ENCODE peak calls at places on chromosomes 7 and 10, in ten cellular contexts. One of them, this sample, is unnamed.

GRCh38 chr7:112520787-112521186 is 40.0 kb downstream of the LSMEM1 start:
- DNase-seq in osteoblast: no peak
- DNase-seq in foreskin fibroblast: no peak
- DNase-seq in colonic mucosa: no peak
- DNase-seq in OCI-LY7: no peak
- DNase-seq in Caco-2: no peak
- DNase-seq in cardiac muscle cell: no peak
- DNase-seq in cardiac fibroblast: no peak
- DNase-seq in Peyer's patch: no peak
- DNase-seq in IMR-90: no peak
- DNase-seq in this sample: no peak

GRCh38 chr7:16636533-16637173 is 8.9 kb downstream of the ANKMY2 start:
- DNase-seq in Caco-2: no peak
- DNase-seq in foreskin fibroblast: no peak
- DNase-seq in cardiac muscle cell: no peak
- DNase-seq in Peyer's patch: no peak
- DNase-seq in cardiac fibroblast: no peak
- DNase-seq in osteoblast: no peak
- DNase-seq in OCI-LY7: no peak
- DNase-seq in colonic mucosa: no peak
- DNase-seq in IMR-90: peak
- DNase-seq in this sample: peak

GRCh38 chr10:101323495-101323894 is 30.5 kb upstream of the BTRC start:
- DNase-seq in colonic mucosa: no peak
- DNase-seq in cardiac muscle cell: peak
- DNase-seq in Peyer's patch: no peak
- DNase-seq in IMR-90: no peak
- DNase-seq in osteoblast: no peak
- DNase-seq in foreskin fibroblast: no peak
- DNase-seq in OCI-LY7: no peak
- DNase-seq in cardiac fibroblast: no peak
- DNase-seq in Caco-2: no peak
- DNase-seq in this sample: no peak

GRCh38 chr10:79176949-79177602 is 108.3 kb downstream of the ZMIZ1 start:
- DNase-seq in Peyer's patch: no peak
- DNase-seq in Caco-2: no peak
- DNase-seq in IMR-90: peak
- DNase-seq in colonic mucosa: no peak
- DNase-seq in osteoblast: peak
- DNase-seq in foreskin fibroblast: no peak
- DNase-seq in cardiac fibroblast: no peak
- DNase-seq in OCI-LY7: peak
- DNase-seq in cardiac muscle cell: no peak
- DNase-seq in this sample: no peak

GRCh38 chr10:25059990-25060389 is 43.6 kb downstream of the THNSL1 start:
- DNase-seq in Peyer's patch: no peak
- DNase-seq in OCI-LY7: no peak
- DNase-seq in IMR-90: peak
- DNase-seq in cardiac fibroblast: peak
- DNase-seq in cardiac muscle cell: no peak
- DNase-seq in osteoblast: peak
- DNase-seq in colonic mucosa: peak
- DNase-seq in foreskin fibroblast: peak
- DNase-seq in Caco-2: peak
- DNase-seq in this sample: peak

GRCh38 chr7:19464241-19464640 is 244.6 kb downstream of the POLR1F start:
- DNase-seq in OCI-LY7: no peak
- DNase-seq in colonic mucosa: no peak
- DNase-seq in Caco-2: no peak
- DNase-seq in cardiac fibroblast: peak
- DNase-seq in IMR-90: peak
- DNase-seq in foreskin fibroblast: peak
- DNase-seq in osteoblast: no peak
- DNase-seq in Peyer's patch: no peak
- DNase-seq in cardiac muscle cell: no peak
- DNase-seq in this sample: no peak

GRCh38 chr10:114767101-114767588 is 54.4 kb upstream of the FHIP2A start:
- DNase-seq in Peyer's patch: no peak
- DNase-seq in cardiac fibroblast: peak
- DNase-seq in osteoblast: peak
- DNase-seq in OCI-LY7: no peak
- DNase-seq in cardiac muscle cell: no peak
- DNase-seq in IMR-90: peak
- DNase-seq in Caco-2: no peak
- DNase-seq in foreskin fibroblast: peak
- DNase-seq in colonic mucosa: no peak
- DNase-seq in this sample: no peak

GRCh38 chr10:3828404-3829192 is 43.6 kb upstream of the KLF6 start:
- DNase-seq in Peyer's patch: no peak
- DNase-seq in OCI-LY7: peak
- DNase-seq in osteoblast: peak
- DNase-seq in colonic mucosa: no peak
- DNase-seq in Caco-2: no peak
- DNase-seq in cardiac fibroblast: peak
- DNase-seq in IMR-90: peak
- DNase-seq in foreskin fibroblast: peak
- DNase-seq in cardiac muscle cell: no peak
- DNase-seq in this sample: no peak

GRCh38 chr7:156892086-156892800 is 740 bp downstream of the LMBR1 start:
- DNase-seq in cardiac muscle cell: peak
- DNase-seq in foreskin fibroblast: no peak
- DNase-seq in Caco-2: peak
- DNase-seq in OCI-LY7: peak
- DNase-seq in cardiac fibroblast: no peak
- DNase-seq in Peyer's patch: peak
- DNase-seq in IMR-90: no peak
- DNase-seq in osteoblast: peak
- DNase-seq in colonic mucosa: peak
- DNase-seq in this sample: no peak

GRCh38 chr7:27377988-27378387 is 135.4 kb downstream of the EVX1 start:
- DNase-seq in osteoblast: no peak
- DNase-seq in OCI-LY7: no peak
- DNase-seq in colonic mucosa: no peak
- DNase-seq in cardiac muscle cell: no peak
- DNase-seq in Caco-2: no peak
- DNase-seq in IMR-90: no peak
- DNase-seq in Peyer's patch: no peak
- DNase-seq in foreskin fibroblast: no peak
- DNase-seq in cardiac fibroblast: no peak
- DNase-seq in this sample: no peak

GRCh38 chr7:2560175-2560695 is 1.5 kb downstream of the IQCE start:
- DNase-seq in Caco-2: no peak
- DNase-seq in osteoblast: peak
- DNase-seq in cardiac fibroblast: peak
- DNase-seq in OCI-LY7: no peak
- DNase-seq in foreskin fibroblast: no peak
- DNase-seq in Peyer's patch: no peak
- DNase-seq in IMR-90: no peak
- DNase-seq in cardiac muscle cell: no peak
- DNase-seq in colonic mucosa: no peak
- DNase-seq in this sample: no peak

GRCh38 chr7:120991570-120991969 is 3.1 kb downstream of the CPED1 start:
- DNase-seq in Peyer's patch: no peak
- DNase-seq in cardiac muscle cell: no peak
- DNase-seq in cardiac fibroblast: peak
- DNase-seq in foreskin fibroblast: peak
- DNase-seq in Caco-2: no peak
- DNase-seq in OCI-LY7: no peak
- DNase-seq in colonic mucosa: no peak
- DNase-seq in IMR-90: peak
- DNase-seq in osteoblast: peak
- DNase-seq in this sample: no peak

GRCh38 chr7:101146-101545 is 91.2 kb upstream of the FAM20C start:
- DNase-seq in colonic mucosa: no peak
- DNase-seq in IMR-90: no peak
- DNase-seq in osteoblast: no peak
- DNase-seq in foreskin fibroblast: no peak
- DNase-seq in cardiac fibroblast: no peak
- DNase-seq in OCI-LY7: no peak
- DNase-seq in cardiac muscle cell: no peak
- DNase-seq in Caco-2: no peak
- DNase-seq in Peyer's patch: no peak
- DNase-seq in this sample: no peak

GRCh38 chr7:102728-103127 is 89.6 kb upstream of the FAM20C start:
- DNase-seq in OCI-LY7: no peak
- DNase-seq in Caco-2: no peak
- DNase-seq in IMR-90: no peak
- DNase-seq in Peyer's patch: no peak
- DNase-seq in osteoblast: no peak
- DNase-seq in colonic mucosa: no peak
- DNase-seq in cardiac muscle cell: no peak
- DNase-seq in foreskin fibroblast: peak
- DNase-seq in cardiac fibroblast: no peak
- DNase-seq in this sample: no peak

GRCh38 chr7:105002-105401 is 87.4 kb upstream of the FAM20C start:
- DNase-seq in osteoblast: no peak
- DNase-seq in cardiac fibroblast: no peak
- DNase-seq in cardiac muscle cell: no peak
- DNase-seq in Peyer's patch: no peak
- DNase-seq in OCI-LY7: no peak
- DNase-seq in Caco-2: no peak
- DNase-seq in foreskin fibroblast: no peak
- DNase-seq in colonic mucosa: no peak
- DNase-seq in IMR-90: no peak
- DNase-seq in this sample: no peak

GRCh38 chr7:101696-102376 is 90.5 kb upstream of the FAM20C start:
- DNase-seq in Peyer's patch: no peak
- DNase-seq in foreskin fibroblast: peak
- DNase-seq in cardiac muscle cell: no peak
- DNase-seq in cardiac fibroblast: peak
- DNase-seq in Caco-2: no peak
- DNase-seq in OCI-LY7: no peak
- DNase-seq in IMR-90: peak
- DNase-seq in colonic mucosa: no peak
- DNase-seq in osteoblast: peak
- DNase-seq in this sample: no peak

DNA sequence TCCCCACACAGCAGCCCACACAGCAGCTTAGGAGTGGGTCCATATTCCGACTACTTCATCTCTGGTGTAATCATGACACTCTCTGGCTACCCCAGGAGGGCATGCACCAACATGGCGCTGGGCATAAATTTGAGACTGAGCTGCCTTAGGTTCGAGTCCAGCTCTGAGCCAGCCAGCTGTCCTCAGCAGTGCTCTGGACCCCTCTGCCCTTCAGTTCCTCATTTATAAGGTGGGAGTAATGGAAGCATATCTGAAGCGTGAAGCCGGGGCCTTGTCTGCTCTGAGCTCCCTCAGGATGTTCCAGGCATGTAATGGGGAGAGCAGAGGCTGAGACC is 90.0 kb upstream of the FAM20C start:
- DNase-seq in colonic mucosa: no peak
- DNase-seq in cardiac muscle cell: no peak
- DNase-seq in foreskin fibroblast: no peak
- DNase-seq in Caco-2: no peak
- DNase-seq in osteoblast: no peak
- DNase-seq in OCI-LY7: no peak
- DNase-seq in cardiac fibroblast: no peak
- DNase-seq in IMR-90: no peak
- DNase-seq in Peyer's patch: no peak
- DNase-seq in this sample: no peak
- H3K4me3 ChIP-seq in colonic mucosa: no peak
- H3K4me3 ChIP-seq in cardiac muscle cell: no peak
- H3K4me3 ChIP-seq in foreskin fibroblast: no peak
- H3K4me3 ChIP-seq in Caco-2: no peak
- H3K4me3 ChIP-seq in osteoblast: no peak
- H3K4me3 ChIP-seq in OCI-LY7: no peak
- H3K4me3 ChIP-seq in cardiac fibroblast: no peak
- H3K4me3 ChIP-seq in IMR-90: no peak
- H3K4me3 ChIP-seq in Peyer's patch: no peak
- H3K4me3 ChIP-seq in this sample: no peak

GRCh38 chr7:104156842-104157277 is 51.0 kb downstream of the ORC5 start:
- DNase-seq in foreskin fibroblast: no peak
- DNase-seq in Peyer's patch: no peak
- DNase-seq in colonic mucosa: no peak
- DNase-seq in cardiac muscle cell: peak
- DNase-seq in cardiac fibroblast: peak
- DNase-seq in OCI-LY7: peak
- DNase-seq in osteoblast: no peak
- DNase-seq in Caco-2: no peak
- DNase-seq in IMR-90: peak
- DNase-seq in this sample: peak
- TF ChIP-seq CTCF in foreskin fibroblast: peak
- TF ChIP-seq CTCF in Peyer's patch: peak
- TF ChIP-seq CTCF in colonic mucosa: peak
- TF ChIP-seq CTCF in cardiac muscle cell: peak
- TF ChIP-seq CTCF in cardiac fibroblast: peak
- TF ChIP-seq CTCF in OCI-LY7: peak
- TF ChIP-seq CTCF in osteoblast: peak
- TF ChIP-seq CTCF in Caco-2: peak
- TF ChIP-seq CTCF in IMR-90: peak
- TF ChIP-seq CTCF in this sample: peak

DNA sequence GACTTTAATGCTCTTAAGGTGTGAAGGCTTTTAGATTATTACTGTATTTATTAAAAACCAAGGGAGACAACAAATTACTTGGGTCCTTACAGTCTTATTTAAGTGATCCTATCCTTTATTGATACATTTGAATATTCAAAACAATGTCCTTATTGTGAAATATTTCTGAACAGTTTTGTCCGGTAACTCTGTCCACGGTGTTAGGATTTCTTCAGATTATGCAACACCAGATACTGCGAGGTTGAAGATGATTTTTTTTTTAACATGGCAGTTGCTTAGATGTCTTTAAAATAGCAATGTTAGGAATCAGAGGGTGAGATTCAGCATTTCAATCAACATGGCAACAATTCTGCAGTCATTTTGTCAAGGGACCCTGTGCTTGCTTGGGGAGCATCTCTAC is 176.5 kb downstream of the CSTF2T start:
- DNase-seq in cardiac muscle cell: no peak
- DNase-seq in colonic mucosa: no peak
- DNase-seq in Caco-2: no peak
- DNase-seq in cardiac fibroblast: peak
- DNase-seq in Peyer's patch: no peak
- DNase-seq in osteoblast: no peak
- DNase-seq in IMR-90: no peak
- DNase-seq in OCI-LY7: no peak
- DNase-seq in foreskin fibroblast: peak
- DNase-seq in this sample: no peak
- H3K4me3 ChIP-seq in cardiac muscle cell: no peak
- H3K4me3 ChIP-seq in colonic mucosa: no peak
- H3K4me3 ChIP-seq in Caco-2: no peak
- H3K4me3 ChIP-seq in cardiac fibroblast: no peak
- H3K4me3 ChIP-seq in Peyer's patch: no peak
- H3K4me3 ChIP-seq in osteoblast: no peak
- H3K4me3 ChIP-seq in IMR-90: no peak
- H3K4me3 ChIP-seq in OCI-LY7: no peak
- H3K4me3 ChIP-seq in foreskin fibroblast: no peak
- H3K4me3 ChIP-seq in this sample: no peak

DNA sequence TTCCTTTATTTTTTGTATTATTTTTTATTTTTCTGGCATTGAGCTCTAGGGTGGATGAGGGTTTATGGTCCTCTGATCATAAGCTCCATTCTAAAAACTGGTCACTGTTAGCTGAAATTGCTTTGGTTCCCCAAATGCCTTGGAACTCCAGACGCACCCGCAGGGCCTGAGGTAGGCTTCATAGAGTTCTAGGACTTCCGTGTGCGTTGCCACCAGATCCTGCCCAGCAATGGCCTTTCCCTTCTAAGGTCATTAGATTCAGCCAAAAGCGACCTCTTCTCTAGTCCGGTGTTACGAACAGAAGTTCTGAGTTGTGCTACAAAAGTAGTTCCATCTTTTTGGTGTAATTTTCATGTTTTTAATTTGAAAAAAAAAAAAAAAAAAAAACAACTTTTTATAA is 64.4 kb downstream of the KLHDC10 start:
- DNase-seq in IMR-90: no peak
- DNase-seq in osteoblast: no peak
- DNase-seq in cardiac muscle cell: no peak
- DNase-seq in Peyer's patch: no peak
- DNase-seq in cardiac fibroblast: no peak
- DNase-seq in foreskin fibroblast: no peak
- DNase-seq in Caco-2: no peak
- DNase-seq in OCI-LY7: no peak
- DNase-seq in colonic mucosa: no peak
- DNase-seq in this sample: no peak
- TF ChIP-seq CTCF in IMR-90: no peak
- TF ChIP-seq CTCF in osteoblast: no peak
- TF ChIP-seq CTCF in cardiac muscle cell: no peak
- TF ChIP-seq CTCF in Peyer's patch: no peak
- TF ChIP-seq CTCF in cardiac fibroblast: no peak
- TF ChIP-seq CTCF in foreskin fibroblast: no peak
- TF ChIP-seq CTCF in Caco-2: no peak
- TF ChIP-seq CTCF in OCI-LY7: no peak
- TF ChIP-seq CTCF in colonic mucosa: no peak
- TF ChIP-seq CTCF in this sample: no peak

This sample was measured in AG04449.